ENCODE peak calls at places on chromosomes 13 and 19, in eight cellular contexts. One of them, this sample, is unnamed.

GRCh38 chr13:62320129-62320724 is 904.6 kb upstream of the PCDH20 start:
- DNase-seq in AG09309: no peak
- DNase-seq in CD4-positive, alpha-beta memory T cell: no peak
- DNase-seq in osteocyte: no peak
- DNase-seq in sigmoid colon: no peak
- DNase-seq in Daoy: peak
- DNase-seq in foreskin melanocyte: peak
- DNase-seq in choroid plexus epithelial cell: peak
- DNase-seq in this sample: no peak

GRCh38 chr19:58196911-58197616 is 14.2 kb downstream of the ZNF274 start:
- DNase-seq in Daoy: no peak
- DNase-seq in CD4-positive, alpha-beta memory T cell: peak
- DNase-seq in foreskin melanocyte: peak
- DNase-seq in AG09309: no peak
- DNase-seq in sigmoid colon: no peak
- DNase-seq in osteocyte: no peak
- DNase-seq in choroid plexus epithelial cell: peak
- DNase-seq in this sample: no peak

GRCh38 chr19:40358773-40359172 is 10.3 kb downstream of the PLD3 start:
- DNase-seq in Daoy: no peak
- DNase-seq in sigmoid colon: no peak
- DNase-seq in foreskin melanocyte: no peak
- DNase-seq in osteocyte: no peak
- DNase-seq in AG09309: no peak
- DNase-seq in choroid plexus epithelial cell: no peak
- DNase-seq in CD4-positive, alpha-beta memory T cell: no peak
- DNase-seq in this sample: no peak

GRCh38 chr19:12833747-12834417 is 497 bp downstream of the RTBDN start:
- DNase-seq in CD4-positive, alpha-beta memory T cell: no peak
- DNase-seq in AG09309: no peak
- DNase-seq in Daoy: peak
- DNase-seq in choroid plexus epithelial cell: no peak
- DNase-seq in sigmoid colon: no peak
- DNase-seq in foreskin melanocyte: no peak
- DNase-seq in osteocyte: no peak
- DNase-seq in this sample: no peak

GRCh38 chr13:112893570-112894422 is 75.2 kb upstream of the MCF2L start:
- DNase-seq in CD4-positive, alpha-beta memory T cell: peak
- DNase-seq in Daoy: peak
- DNase-seq in foreskin melanocyte: no peak
- DNase-seq in AG09309: no peak
- DNase-seq in choroid plexus epithelial cell: peak
- DNase-seq in sigmoid colon: no peak
- DNase-seq in osteocyte: no peak
- DNase-seq in this sample: no peak

GRCh38 chr13:29935309-29935981 is 85.0 kb upstream of the UBL3 start:
- DNase-seq in Daoy: no peak
- DNase-seq in choroid plexus epithelial cell: no peak
- DNase-seq in osteocyte: no peak
- DNase-seq in AG09309: no peak
- DNase-seq in foreskin melanocyte: no peak
- DNase-seq in sigmoid colon: no peak
- DNase-seq in CD4-positive, alpha-beta memory T cell: peak
- DNase-seq in this sample: no peak

GRCh38 chr13:74217816-74218215 is 83.6 kb upstream of the KLF12 start:
- DNase-seq in sigmoid colon: no peak
- DNase-seq in choroid plexus epithelial cell: peak
- DNase-seq in CD4-positive, alpha-beta memory T cell: no peak
- DNase-seq in AG09309: no peak
- DNase-seq in Daoy: no peak
- DNase-seq in osteocyte: no peak
- DNase-seq in foreskin melanocyte: no peak
- DNase-seq in this sample: no peak

GRCh38 chr13:101757446-101758039 is 305.1 kb downstream of the ITGBL1 start:
- DNase-seq in sigmoid colon: no peak
- DNase-seq in choroid plexus epithelial cell: peak
- DNase-seq in foreskin melanocyte: peak
- DNase-seq in CD4-positive, alpha-beta memory T cell: peak
- DNase-seq in AG09309: peak
- DNase-seq in osteocyte: no peak
- DNase-seq in Daoy: peak
- DNase-seq in this sample: no peak

GRCh38 chr19:13011653-13012389 is 16.5 kb downstream of the NFIX start:
- DNase-seq in sigmoid colon: no peak
- DNase-seq in CD4-positive, alpha-beta memory T cell: no peak
- DNase-seq in foreskin melanocyte: no peak
- DNase-seq in choroid plexus epithelial cell: no peak
- DNase-seq in Daoy: no peak
- DNase-seq in AG09309: no peak
- DNase-seq in osteocyte: no peak
- DNase-seq in this sample: no peak

GRCh38 chr19:28881616-28882015 is 331.3 kb downstream of the UQCRFS1 start:
- DNase-seq in osteocyte: no peak
- DNase-seq in foreskin melanocyte: no peak
- DNase-seq in CD4-positive, alpha-beta memory T cell: no peak
- DNase-seq in choroid plexus epithelial cell: no peak
- DNase-seq in sigmoid colon: no peak
- DNase-seq in AG09309: no peak
- DNase-seq in Daoy: no peak
- DNase-seq in this sample: no peak

This sample was measured in coronary artery.